ENCODE peak calls at places on chromosomes 4 and X, in ten cellular contexts. B, T, H, P, Y, O, G, I, E and U are unnamed samples.

GRCh38 chrX:1361910-1362309 is 25.3 kb downstream of the IL3RA start:
- DNase-seq in H (no peak), P (no peak), G (no peak), I (no peak), T (no peak), O (no peak), Y (no peak), E (no peak), B (no peak), U (no peak)

GRCh38 chr4:112058433-112058832 is 86.8 kb upstream of the FAM241A start:
- DNase-seq in B (no peak), T (no peak), E (no peak), I (no peak), Y (no peak), H (peak), P (no peak), O (no peak), G (no peak), U (no peak)

GRCh38 chrX:151336809-151337208 is 60.2 kb upstream of the VMA21 start:
- DNase-seq in O (no peak), T (no peak), E (no peak), Y (no peak), H (no peak), I (no peak), G (no peak), B (no peak), P (no peak), U (no peak)

GRCh38 chrX:119477812-119478232 is 9.6 kb downstream of the SLC25A5 start:
- DNase-seq in H (peak), P (peak), G (peak), T (peak), I (no peak), O (peak), B (no peak), Y (peak), E (no peak), U (no peak)

GRCh38 chrX:83508006-83508405 is at the start of gene POU3F4:
- DNase-seq in E (no peak), G (no peak), P (no peak), H (peak), T (no peak), O (peak), Y (no peak), I (no peak), B (no peak), U (no peak)

GRCh38 chrX:38500886-38501285 is 60.5 kb upstream of the TSPAN7 start:
- DNase-seq in Y (no peak), B (no peak), G (no peak), I (no peak), T (peak), O (no peak), P (no peak), E (no peak), H (no peak), U (no peak)

GRCh38 chr4:130257271-130257670 is 1161.3 kb downstream of the C4orf33 start:
- DNase-seq in H (peak), O (no peak), T (peak), P (no peak), G (no peak), B (no peak), Y (peak), E (no peak), I (no peak), U (no peak)

GRCh38 chrX:20796450-20796849 is 529.7 kb upstream of the RPS6KA3 start:
- DNase-seq in I (no peak), B (no peak), H (no peak), E (no peak), P (no peak), O (no peak), Y (no peak), G (no peak), T (no peak), U (no peak)

GRCh38 chr4:8613421-8614364 is 21.1 kb downstream of the CPZ start:
- DNase-seq in Y (no peak), O (no peak), P (no peak), H (no peak), B (no peak), E (no peak), T (no peak), G (no peak), I (no peak), U (peak)

GRCh38 chrX:56499372-56499771 is 64.1 kb upstream of the UBQLN2 start:
- DNase-seq in I (no peak), G (no peak), T (no peak), E (no peak), Y (no peak), B (no peak), P (no peak), H (no peak), O (no peak), U (no peak)

GRCh38 chr4:48483006-48483776 is at the start of gene SLC10A4:
- DNase-seq in H (no peak), B (no peak), Y (peak), G (no peak), P (no peak), T (no peak), O (no peak), I (peak), E (no peak), U (no peak)

GRCh38 chr4:10765386-10765785 is 80.8 kb upstream of the CLNK start:
- DNase-seq in Y (no peak), B (no peak), I (no peak), T (no peak), P (no peak), E (no peak), O (no peak), H (no peak), G (no peak), U (no peak)

GRCh38 chr4:8736083-8736825 is 135.4 kb downstream of the HMX1 start:
- DNase-seq in O (no peak), G (no peak), H (no peak), Y (no peak), T (no peak), E (no peak), I (no peak), P (no peak), B (no peak), U (no peak)